ENCODE peak calls at places on chromosome 20, in nine cellular contexts. H, A, T, D, B, N, F, I and R are unnamed samples.

GRCh38 chr20:10848810-10849370 is 175.1 kb upstream of the JAG1 start:
- DNase-seq in H (peak), A (peak), T (peak), D (peak), B (peak), N (peak), F (no peak), I (peak), R (no peak)

GRCh38 chr20:1160496-1160895 is 24.3 kb downstream of the TMEM74B start:
- DNase-seq in H (no peak), A (no peak), T (no peak), D (no peak), B (no peak), N (no peak), F (no peak), I (no peak), R (no peak)

GRCh38 chr20:59518881-59519706 is 85.2 kb upstream of the PHACTR3 start:
- DNase-seq in H (peak), A (peak), T (peak), D (no peak), B (peak), N (no peak), F (no peak), I (peak), R (peak)

GRCh38 chr20:54649511-54649962 is 174.1 kb downstream of the DOK5 start:
- DNase-seq in H (peak), A (peak), T (peak), D (peak), B (peak), N (peak), F (no peak), I (peak), R (peak)

GRCh38 chr20:8633366-8633765 is 435.5 kb upstream of the PLCB4 start:
- DNase-seq in H (no peak), A (no peak), T (no peak), D (no peak), B (no peak), N (no peak), F (no peak), I (peak), R (no peak)

GRCh38 chr20:56805313-56805712 is 176.2 kb downstream of the TFAP2C start:
- DNase-seq in H (no peak), A (no peak), T (no peak), D (no peak), B (no peak), N (no peak), F (no peak), I (no peak), R (no peak)

GRCh38 chr20:45257711-45258110 is 3.3 kb upstream of the SLPI start:
- DNase-seq in H (no peak), A (no peak), T (no peak), D (no peak), B (no peak), N (no peak), F (no peak), I (no peak), R (no peak)

GRCh38 chr20:44012466-44013226 is 98.0 kb downstream of the TOX2 start:
- DNase-seq in H (no peak), A (no peak), T (no peak), D (no peak), B (no peak), N (no peak), F (no peak), I (no peak), R (no peak)

GRCh38 chr20:44033344-44033743 is 118.7 kb downstream of the TOX2 start:
- DNase-seq in H (no peak), A (no peak), T (no peak), D (no peak), B (no peak), N (no peak), F (no peak), I (peak), R (peak)

GRCh38 chr20:51712501-51713212 is 55.5 kb downstream of the ATP9A start:
- DNase-seq in H (no peak), A (peak), T (peak), D (no peak), B (peak), N (no peak), F (no peak), I (peak), R (no peak)

GRCh38 chr20:23875606-23876237 is 3.8 kb downstream of the CST5 start:
- DNase-seq in H (no peak), A (no peak), T (no peak), D (no peak), B (no peak), N (no peak), F (no peak), I (no peak), R (no peak)

GRCh38 chr20:62832212-62832922 is 15.5 kb downstream of the COL9A3 start:
- DNase-seq in H (peak), A (peak), T (no peak), D (no peak), B (no peak), N (no peak), F (no peak), I (no peak), R (peak)

GRCh38 chr20:4916991-4917881 is 84.1 kb downstream of the SLC23A2 start:
- DNase-seq in H (no peak), A (no peak), T (peak), D (no peak), B (peak), N (no peak), F (no peak), I (peak), R (no peak)

GRCh38 chr20:51811040-51811351 is 8.7 kb upstream of the SALL4 start:
- DNase-seq in H (no peak), A (no peak), T (no peak), D (no peak), B (no peak), N (no peak), F (no peak), I (peak), R (no peak)

GRCh38 chr20:41466836-41467619 is 100.4 kb upstream of the EMILIN3 start:
- DNase-seq in H (no peak), A (no peak), T (no peak), D (no peak), B (no peak), N (no peak), F (no peak), I (no peak), R (no peak)

GRCh38 chr20:62918830-62919229 is 7.5 kb downstream of the DIDO1 start:
- DNase-seq in H (no peak), A (no peak), T (no peak), D (no peak), B (no peak), N (no peak), F (no peak), I (no peak), R (no peak)

GRCh38 chr20:7437311-7437710 is 502.9 kb downstream of the HAO1 start:
- DNase-seq in H (no peak), A (no peak), T (no peak), D (no peak), B (no peak), N (no peak), F (no peak), I (no peak), R (no peak)

GRCh38 chr20:44723391-44723790 is 8.2 kb downstream of the CCN5 start:
- DNase-seq in H (no peak), A (no peak), T (no peak), D (no peak), B (peak), N (no peak), F (no peak), I (no peak), R (no peak)

GRCh38 chr20:58875111-58875510 is 22.6 kb downstream of the GNAS start:
- DNase-seq in H (no peak), A (no peak), T (no peak), D (no peak), B (no peak), N (no peak), F (peak), I (no peak), R (no peak)

GRCh38 chr20:19408971-19409370 is 196.5 kb downstream of the SLC24A3 start:
- DNase-seq in H (no peak), A (no peak), T (no peak), D (no peak), B (no peak), N (no peak), F (no peak), I (no peak), R (no peak)

GRCh38 chr20:49149281-49150045 is 38.7 kb downstream of the STAU1 start:
- DNase-seq in H (no peak), A (no peak), T (no peak), D (no peak), B (no peak), N (no peak), F (no peak), I (no peak), R (no peak)

GRCh38 chr20:11195169-11195568 is 521.4 kb upstream of the JAG1 start:
- DNase-seq in H (peak), A (no peak), T (no peak), D (no peak), B (no peak), N (no peak), F (no peak), I (no peak), R (no peak)

GRCh38 chr20:11302436-11302835 is 615.3 kb upstream of the BTBD3 start:
- DNase-seq in H (no peak), A (no peak), T (no peak), D (no peak), B (no peak), N (no peak), F (no peak), I (peak), R (no peak)

GRCh38 chr20:43516251-43516824 is 8.8 kb downstream of the L3MBTL1 start:
- DNase-seq in H (no peak), A (no peak), T (no peak), D (no peak), B (no peak), N (no peak), F (no peak), I (no peak), R (peak)

GRCh38 chr20:10916312-10916711 is 242.5 kb upstream of the JAG1 start:
- DNase-seq in H (no peak), A (no peak), T (no peak), D (no peak), B (no peak), N (no peak), F (no peak), I (no peak), R (no peak)

GRCh38 chr20:53579581-53580375 is 13.9 kb downstream of the ZNF217 start:
- DNase-seq in H (peak), A (peak), T (no peak), D (no peak), B (peak), N (no peak), F (no peak), I (peak), R (no peak)

GRCh38 chr20:62642666-62643520 is 590 bp downstream of the SLCO4A1 start:
- DNase-seq in H (peak), A (no peak), T (no peak), D (no peak), B (peak), N (no peak), F (no peak), I (peak), R (peak)

GRCh38 chr20:40082436-40082835 is 606.6 kb downstream of the MAFB start:
- DNase-seq in H (no peak), A (no peak), T (no peak), D (no peak), B (no peak), N (no peak), F (no peak), I (no peak), R (no peak)

GRCh38 chr20:33819456-33819855 is 8.3 kb downstream of the CHMP4B start:
- DNase-seq in H (no peak), A (no peak), T (no peak), D (no peak), B (no peak), N (no peak), F (no peak), I (no peak), R (no peak)

GRCh38 chr20:17343631-17344447 is 117.0 kb downstream of the PCSK2 start:
- DNase-seq in H (no peak), A (no peak), T (no peak), D (no peak), B (no peak), N (no peak), F (peak), I (no peak), R (no peak)

GRCh38 chr20:308427-309038 is 11.2 kb downstream of the ZCCHC3 start:
- DNase-seq in H (no peak), A (no peak), T (no peak), D (no peak), B (no peak), N (no peak), F (no peak), I (no peak), R (no peak)

GRCh38 chr20:49286689-49287551 is 9.1 kb upstream of the ZNFX1 start:
- DNase-seq in H (peak), A (no peak), T (no peak), D (no peak), B (peak), N (no peak), F (no peak), I (peak), R (peak)

GRCh38 chr20:11103866-11104265 is 430.1 kb upstream of the JAG1 start:
- DNase-seq in H (no peak), A (no peak), T (no peak), D (no peak), B (no peak), N (no peak), F (no peak), I (peak), R (no peak)

GRCh38 chr20:550611-551010 is 7.0 kb upstream of the CSNK2A1 start:
- DNase-seq in H (no peak), A (no peak), T (no peak), D (no peak), B (no peak), N (no peak), F (no peak), I (no peak), R (no peak)

GRCh38 chr20:50403565-50404418 is 106.4 kb upstream of the PTPN1 start:
- DNase-seq in H (no peak), A (peak), T (no peak), D (no peak), B (no peak), N (no peak), F (no peak), I (no peak), R (no peak)
- TF ChIP-seq POLR2A in H (no peak), A (peak), T (no peak), D (no peak), B (no peak), N (no peak), F (no peak), I (no peak), R (no peak)

GRCh38 chr20:3172933-3173581 is at the start of gene LZTS3:
- DNase-seq in H (peak), A (peak), T (peak), D (peak), B (peak), N (peak), F (no peak), I (peak), R (peak)
- TF ChIP-seq POLR2A in H (peak), A (peak), T (peak), D (peak), B (no peak), N (peak), F (peak), I (peak), R (no peak)

GRCh38 chr20:25310268-25310920 is 62.5 kb downstream of the PYGB start:
- DNase-seq in H (peak), A (peak), T (peak), D (peak), B (peak), N (no peak), F (no peak), I (peak), R (peak)
- TF ChIP-seq POLR2A in H (peak), A (peak), T (no peak), D (no peak), B (no peak), N (no peak), F (peak), I (peak), R (no peak)

GRCh38 chr20:35826361-35826760 is 54.5 kb downstream of the PHF20 start:
- DNase-seq in H (no peak), A (no peak), T (no peak), D (no peak), B (no peak), N (no peak), F (no peak), I (no peak), R (no peak)
- TF ChIP-seq POLR2A in H (no peak), A (no peak), T (no peak), D (no peak), B (no peak), N (no peak), F (no peak), I (no peak), R (no peak)

GRCh38 chr20:38228436-38228835 is 32.1 kb downstream of the KIAA1755 start:
- DNase-seq in H (no peak), A (no peak), T (no peak), D (no peak), B (peak), N (no peak), F (no peak), I (no peak), R (no peak)
- TF ChIP-seq POLR2A in H (no peak), A (no peak), T (no peak), D (no peak), B (no peak), N (no peak), F (no peak), I (no peak), R (no peak)

DNA sequence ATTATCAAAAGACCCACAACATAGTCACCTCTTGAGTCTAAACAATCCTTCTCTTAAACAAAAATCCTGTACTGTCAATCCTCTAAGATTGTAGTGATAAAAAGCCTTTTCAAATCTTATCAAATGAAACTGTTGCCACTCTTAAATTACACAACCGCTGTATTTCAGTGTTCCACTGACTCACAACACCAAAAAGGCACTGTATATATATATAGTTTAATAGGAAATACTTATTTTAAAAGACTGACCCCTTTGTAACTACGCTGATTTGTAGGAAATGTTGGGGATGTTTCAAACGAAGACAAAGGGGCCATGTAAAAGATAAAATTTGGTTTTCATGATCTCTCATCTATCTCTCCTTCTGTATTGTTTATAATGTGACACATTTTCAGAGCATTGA is 14.1 kb downstream of the CPNE1 start:
- DNase-seq in H (no peak), A (no peak), T (no peak), D (no peak), B (no peak), N (no peak), F (no peak), I (no peak), R (no peak)
- TF ChIP-seq POLR2A in H (no peak), A (no peak), T (no peak), D (no peak), B (no peak), N (no peak), F (no peak), I (no peak), R (no peak)

GRCh38 chr20:32479697-32480140 is 105.4 kb downstream of the NOL4L start:
- DNase-seq in H (peak), A (no peak), T (no peak), D (no peak), B (no peak), N (no peak), F (no peak), I (no peak), R (no peak)
- TF ChIP-seq POLR2A in H (peak), A (no peak), T (no peak), D (no peak), B (no peak), N (no peak), F (no peak), I (no peak), R (no peak)

DNA sequence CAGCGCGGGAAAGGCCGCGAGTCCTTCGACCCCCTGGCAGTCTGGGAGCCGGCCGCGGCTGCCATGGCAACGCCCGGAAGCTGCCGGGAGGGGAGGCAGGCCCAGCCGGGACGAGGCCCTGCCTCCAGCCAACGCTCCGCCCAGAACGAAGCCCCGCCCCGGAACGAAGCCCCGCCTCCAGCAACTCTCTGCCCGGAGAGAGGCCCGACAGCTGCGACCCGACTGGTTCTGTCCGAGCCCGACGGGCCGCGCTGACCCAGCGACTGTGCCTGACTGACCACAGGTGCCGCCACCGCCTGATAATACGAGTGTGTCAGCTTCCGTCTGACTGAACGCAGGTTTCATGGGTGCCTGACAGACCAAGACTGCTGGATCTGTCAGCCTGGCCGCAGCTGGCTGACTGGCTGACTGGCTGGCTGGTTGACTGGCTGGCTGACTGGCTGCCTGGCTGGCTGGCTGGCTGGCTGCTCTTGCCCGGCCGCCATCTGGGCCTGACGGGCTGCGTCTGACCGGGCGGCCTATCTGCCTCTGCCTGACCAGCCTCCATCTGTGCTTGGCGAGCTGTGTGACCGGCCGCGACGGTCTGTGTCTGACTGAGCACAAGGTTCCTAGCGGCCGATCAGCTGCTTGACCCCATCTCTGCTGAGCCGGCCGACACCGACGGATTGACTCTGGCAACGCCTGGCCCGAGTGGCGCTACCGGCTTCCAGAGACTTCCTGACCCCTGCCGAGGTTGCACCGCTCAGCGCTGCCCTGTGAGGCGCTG is 89.7 kb upstream of the EPB41L1 start:
- DNase-seq in H (peak), A (peak), T (peak), D (peak), B (peak), N (peak), F (peak), I (peak), R (peak)
- TF ChIP-seq POLR2A in H (peak), A (peak), T (peak), D (peak), B (peak), N (peak), F (peak), I (no peak), R (peak)